ENCODE peak calls at places on chromosomes 1 and 21, in ten cellular contexts. G is activated effector memory CD4-positive, alpha-beta T cell treated with anti-CD3 and anti-CD28 coated beads, Interleukin-2, amount 50 U/mL, for 16 hours; V is mesenteric fat pad; A is BJ; T is posterior cingulate gyrus; X is NB4; O is T1000; R is activated T-helper 1 cell treated with anti-CD3 and anti-CD28 coated beads, Interleukin-12 subunit alpha, Interleukin-12 subunit beta, Interleukin-2, Interleukin-4 antibody, amounts not matched to agents 30 ng/mL and 10 ng/mL and 1 ng/mL, durations not matched to agents 14 hours and 24 hours and 36 hours; C is renal cortical epithelial cell; B is HCT116. W is an unnamed sample.

GRCh38 chr1:114075082-114075481 is 78.6 kb downstream of the SYT6 start:
- DNase-seq in G (no peak), V (no peak), A (no peak), T (no peak), X (no peak), O (no peak), R (no peak), C (no peak), B (no peak), W (no peak)

GRCh38 chr1:154529308-154529707 is 27.1 kb upstream of the SHE start:
- DNase-seq in G (no peak), V (no peak), A (no peak), T (no peak), X (no peak), O (no peak), R (no peak), C (no peak), B (no peak), W (no peak)

GRCh38 chr1:51444096-51444495 is 75.0 kb downstream of the EPS15 start:
- DNase-seq in G (no peak), V (no peak), A (no peak), T (no peak), X (no peak), O (no peak), R (no peak), C (no peak), B (no peak), W (no peak)

GRCh38 chr1:159152031-159152430 is 19.4 kb upstream of the CADM3 start:
- DNase-seq in G (no peak), V (no peak), A (no peak), T (no peak), X (no peak), O (no peak), R (no peak), C (no peak), B (no peak), W (no peak)

GRCh38 chr1:212218065-212218464 is 67.1 kb upstream of the PPP2R5A start:
- DNase-seq in G (no peak), V (no peak), A (no peak), T (no peak), X (no peak), O (no peak), R (no peak), C (no peak), B (no peak), W (no peak)

GRCh38 chr1:53254011-53254640 is 15.8 kb upstream of the MAGOH start:
- DNase-seq in G (no peak), V (no peak), A (no peak), T (no peak), X (no peak), O (no peak), R (no peak), C (no peak), B (no peak), W (no peak)

GRCh38 chr21:29172282-29172681 is 41.8 kb downstream of the MAP3K7CL start:
- DNase-seq in G (no peak), V (no peak), A (no peak), T (no peak), X (no peak), O (no peak), R (no peak), C (no peak), B (no peak), W (no peak)

GRCh38 chr1:8712413-8713229 is 104.8 kb downstream of the RERE start:
- DNase-seq in G (no peak), V (no peak), A (peak), T (no peak), X (peak), O (peak), R (no peak), C (peak), B (no peak), W (peak)

GRCh38 chr1:26344147-26344920 is 9.6 kb downstream of the CRYBG2 start:
- DNase-seq in G (no peak), V (no peak), A (no peak), T (no peak), X (no peak), O (no peak), R (no peak), C (no peak), B (no peak), W (no peak)

GRCh38 chr1:53377438-53377841 is 49.6 kb upstream of the LRP8 start:
- DNase-seq in G (peak), V (peak), A (no peak), T (peak), X (no peak), O (no peak), R (no peak), C (no peak), B (no peak), W (no peak)